ENCODE peak calls at places on chromosome X, in nine cellular contexts. W is gastrocnemius medialis; J is activated CD4-positive, CD25-positive, alpha-beta regulatory T cell; M is stimulated activated CD4-positive, alpha-beta T cell treated with anti-CD3 and anti-CD28 coated beads, Interleukin-4, amount 100 ng/mL, for 48 hours; S is substantia nigra; Z is kidney epithelial cell; U is M059J; L is ACHN; H is foreskin fibroblast. X is an unnamed sample.

GRCh38 chrX:122135070-122135469 is 1049.0 kb upstream of the GRIA3 start:
- DNase-seq in U (no peak), J (no peak), W (no peak), S (no peak), Z (no peak), M (no peak), L (no peak), H (no peak), X (no peak)

GRCh38 chrX:15838017-15838416 is 16.6 kb downstream of the AP1S2 start:
- DNase-seq in M (no peak), U (no peak), W (no peak), S (no peak), Z (no peak), H (no peak), J (no peak), L (no peak), X (peak; percentile 1)

GRCh38 chrX:65034292-65034640 is 58.0 kb upstream of the ZC4H2 start:
- DNase-seq in S (no peak), J (no peak), W (no peak), U (no peak), L (no peak), H (no peak), Z (no peak), M (no peak), X (no peak)

GRCh38 chrX:9362529-9362928 is 102.3 kb upstream of the TBL1X start:
- DNase-seq in W (no peak), M (no peak), S (no peak), J (no peak), L (no peak), H (no peak), Z (no peak), U (no peak), X (no peak)

GRCh38 chrX:69317721-69318120 is 152.5 kb upstream of the PJA1 start:
- DNase-seq in M (no peak), L (no peak), W (no peak), S (no peak), Z (no peak), H (no peak), J (no peak), U (no peak), X (no peak)

GRCh38 chrX:81564851-81565250 is 362.9 kb downstream of the SH3BGRL start:
- DNase-seq in L (no peak), S (no peak), H (no peak), M (no peak), J (no peak), Z (no peak), W (no peak), U (no peak), X (no peak)

GRCh38 chrX:102067966-102068723 is 57.3 kb upstream of the TCEAL2 start:
- DNase-seq in Z (no peak), J (no peak), W (no peak), L (peak; percentile 2), H (no peak), U (peak; percentile 16), M (peak; percentile 0), S (no peak), X (peak; percentile 2)

GRCh38 chrX:19721726-19722370 is 165.6 kb downstream of the SH3KBP1 start:
- DNase-seq in L (peak; percentile 4), J (no peak), U (peak; percentile 93), M (no peak), W (no peak), H (no peak), Z (peak; percentile 21), S (no peak), X (no peak)

GRCh38 chrX:30713061-30713525 is 59.9 kb downstream of the GK start:
- DNase-seq in W (no peak), H (peak; percentile 7), J (peak; percentile 1), L (peak; percentile 37), U (peak; percentile 58), M (peak; percentile 4), S (no peak), Z (peak; percentile 10), X (peak; percentile 28)

GRCh38 chrX:110051559-110051958 is 48.6 kb downstream of the TMEM164 start:
- DNase-seq in S (no peak), Z (no peak), L (no peak), H (no peak), J (no peak), U (no peak), M (no peak), W (no peak), X (no peak)

GRCh38 chrX:56226980-56227379 is 5.2 kb upstream of the KLF8 start:
- DNase-seq in S (no peak), U (no peak), W (no peak), M (no peak), H (no peak), Z (no peak), L (no peak), J (no peak), X (no peak)

GRCh38 chrX:78652971-78653822 is 5.9 kb downstream of the RTL3 start:
- DNase-seq in M (no peak), Z (peak; percentile 71), W (no peak), L (peak; percentile 71), S (no peak), J (no peak), H (peak; percentile 73), U (peak; percentile 94), X (no peak)

GRCh38 chrX:109140463-109140862 is 341.4 kb downstream of the GUCY2F start:
- DNase-seq in H (no peak), Z (no peak), M (no peak), W (no peak), U (no peak), L (no peak), S (no peak), J (no peak), X (no peak)

GRCh38 chrX:150361070-150361776 is 1.9 kb upstream of the MAMLD1 start:
- DNase-seq in S (no peak), L (peak; percentile 30), U (peak; percentile 46), Z (no peak), H (no peak), J (no peak), W (no peak), M (no peak), X (no peak)

GRCh38 chrX:24333371-24333770 is 19.5 kb upstream of the SUPT20HL2 start:
- DNase-seq in Z (no peak), L (no peak), J (no peak), W (no peak), S (no peak), M (no peak), H (no peak), U (no peak), X (no peak)

GRCh38 chrX:48957827-48958634 is 624 bp upstream of the OTUD5 start:
- DNase-seq in U (peak; percentile 98), W (peak; percentile 98), M (peak; percentile 79), S (peak; percentile 90), J (peak; percentile 85), H (peak; percentile 96), L (peak; percentile 89), Z (peak; percentile 88), X (peak; percentile 97)

GRCh38 chrX:11434607-11435006 is 141.4 kb downstream of the AMELX start:
- DNase-seq in Z (no peak), U (no peak), S (no peak), L (no peak), W (no peak), J (no peak), H (no peak), M (no peak), X (no peak)

GRCh38 chrX:31237189-31237588 is 165.3 kb upstream of the FTHL17 start:
- DNase-seq in W (no peak), L (no peak), U (no peak), J (no peak), H (no peak), S (no peak), M (no peak), Z (no peak), X (no peak)

GRCh38 chrX:11437642-11438379 is 144.6 kb downstream of the AMELX start:
- DNase-seq in U (peak; percentile 73), J (no peak), L (no peak), S (no peak), M (no peak), H (peak; percentile 82), W (peak; percentile 21), Z (no peak), X (no peak)

GRCh38 chrX:47748576-47748975 is 88.1 kb upstream of the ZNF81 start:
- DNase-seq in M (no peak), L (no peak), S (no peak), U (no peak), J (no peak), H (no peak), Z (no peak), W (no peak), X (no peak)

GRCh38 chrX:71366674-71367256 is 608 bp downstream of the TAF1 start:
- DNase-seq in U (peak; percentile 38), Z (no peak), W (peak; percentile 14), H (peak; percentile 12), M (no peak), L (peak; percentile 4), J (peak; percentile 2), S (no peak), X (peak; percentile 1)

GRCh38 chrX:1170243-1170642 is 42.2 kb downstream of the CRLF2 start:
- DNase-seq in U (no peak), S (no peak), W (no peak), H (no peak), Z (no peak), L (no peak), J (no peak), M (no peak), X (no peak)

GRCh38 chrX:144916785-144917184 is 330.5 kb upstream of the SPANXN1 start:
- DNase-seq in S (no peak), Z (no peak), W (no peak), U (peak; percentile 1), H (no peak), J (no peak), L (no peak), M (no peak), X (no peak)

GRCh38 chrX:130176354-130176776 is 4.6 kb downstream of the RAB33A start:
- DNase-seq in U (peak; percentile 18), M (no peak), L (no peak), S (no peak), Z (no peak), H (no peak), J (no peak), W (no peak), X (no peak)

X was measured in SK-N-DZ.